ENCODE peak calls at places on chromosomes 7 and 10, in four cellular contexts. U is PC-3; L is dermis microvascular lymphatic vessel endothelial cell; C is activated CD4-positive, CD25-positive, alpha-beta regulatory T cell treated with anti-CD3 and anti-CD28 coated beads, Interleukin-2, amount 50 U/mL, for 72 hours. W is an unnamed sample.

GRCh38 chr7:43502941-43503340 is 80.0 kb upstream of the STK17A start:
- DNase-seq in U (no peak), L (no peak), C (no peak), W (no peak)

GRCh38 chr7:117248810-117249209 is 74.0 kb downstream of the WNT2 start:
- DNase-seq in U (no peak), L (no peak), C (no peak), W (peak)

GRCh38 chr7:81833401-81833800 is 63.6 kb upstream of the HGF start:
- DNase-seq in U (no peak), L (no peak), C (no peak), W (no peak)

GRCh38 chr10:74824184-74825032 is 2.0 kb upstream of the KAT6B start:
- DNase-seq in U (no peak), L (no peak), C (peak), W (no peak)

GRCh38 chr7:124462249-124462648 is 303.3 kb downstream of the GPR37 start:
- DNase-seq in U (peak), L (no peak), C (no peak), W (no peak)

GRCh38 chr10:111249925-111250324 is 173.1 kb downstream of the ADRA2A start:
- DNase-seq in U (no peak), L (no peak), C (no peak), W (no peak)

GRCh38 chr10:126500866-126501265 is 112.6 kb upstream of the ADAM12 start:
- DNase-seq in U (no peak), L (no peak), C (no peak), W (no peak)

GRCh38 chr10:123567984-123568745 is 98.0 kb upstream of the GPR26 start:
- DNase-seq in U (no peak), L (no peak), C (no peak), W (no peak)

GRCh38 chr10:43047288-43047970 is 29.4 kb upstream of the RET start:
- DNase-seq in U (no peak), L (no peak), C (no peak), W (no peak)

GRCh38 chr7:150978136-150978789 is at the start of gene KCNH2:
- DNase-seq in U (no peak), L (no peak), C (no peak), W (peak)